ENCODE peak calls at places on chromosomes 1 and 21, in six cellular contexts. G is cardiac fibroblast, O is adrenal gland, E is NCI-H1694, S is HEK293T, D is NCI-H345. U is an unnamed sample.

GRCh38 chr1:28790384-28791035 is 21.5 kb upstream of the OPRD1 start:
- DNase-seq in E (no peak), O (no peak), S (no peak), G (no peak), D (no peak), U (no peak)

GRCh38 chr1:185170291-185170848 is 13.4 kb downstream of the SWT1 start:
- DNase-seq in S (peak; percentile 72), E (peak; percentile 78), G (peak; percentile 75), O (peak; percentile 54), D (peak; percentile 59), U (peak; percentile 66)

GRCh38 chr1:42817440-42817767 is 207 bp upstream of the SVBP start:
- DNase-seq in D (no peak), E (no peak), G (no peak), O (no peak), S (no peak), U (no peak)

GRCh38 chr1:4676258-4676657 is 21.8 kb downstream of the AJAP1 start:
- DNase-seq in D (no peak), O (no peak), E (no peak), G (no peak), S (no peak), U (no peak)

GRCh38 chr1:61082336-61083013 is at the start of gene NFIA:
- DNase-seq in E (peak; percentile 47), G (peak; percentile 82), O (peak; percentile 70), D (peak; percentile 55), S (peak; percentile 76), U (peak; percentile 63)

GRCh38 chr1:16215882-16216753 is 3.7 kb upstream of the ARHGEF19 start:
- DNase-seq in O (peak; percentile 95), G (peak; percentile 88), E (no peak), D (peak; percentile 97), S (peak; percentile 94), U (peak; percentile 79)

GRCh38 chr1:201653883-201654282 is 115.0 kb downstream of the NAV1 start:
- DNase-seq in E (no peak), G (no peak), O (no peak), S (no peak), D (no peak), U (peak; percentile 38)

GRCh38 chr1:55318111-55318817 is 103.1 kb upstream of the USP24 start:
- DNase-seq in O (peak; percentile 12), G (no peak), E (no peak), S (no peak), D (no peak), U (no peak)

GRCh38 chr21:35280221-35280620 is 231.1 kb upstream of the RUNX1 start:
- DNase-seq in G (no peak), E (no peak), D (no peak), S (no peak), O (no peak), U (no peak)

GRCh38 chr1:93977546-93977945 is 68.3 kb upstream of the GCLM start:
- DNase-seq in S (no peak), E (no peak), D (no peak), G (peak; percentile 43), O (no peak), U (peak; percentile 54)

GRCh38 chr1:19010995-19011696 is 54.7 kb upstream of the IFFO2 start:
- DNase-seq in D (no peak), S (peak; percentile 21), G (peak; percentile 96), O (peak; percentile 92), E (no peak), U (peak; percentile 99)

GRCh38 chr21:42237577-42237976 is 18.6 kb downstream of the ABCG1 start:
- DNase-seq in S (no peak), O (no peak), E (no peak), D (no peak), G (no peak), U (no peak)

GRCh38 chr1:203190949-203191348 is 4.4 kb upstream of the CHI3L1 start:
- DNase-seq in G (no peak), O (no peak), S (no peak), E (no peak), D (no peak), U (no peak)

GRCh38 chr1:6420594-6421042 is 899 bp upstream of the HES2 start:
- DNase-seq in G (no peak), O (no peak), E (no peak), D (no peak), S (no peak), U (no peak)

GRCh38 chr1:6638226-6638625 is 13.6 kb downstream of the THAP3 start:
- DNase-seq in E (no peak), O (peak; percentile 91), G (peak; percentile 81), D (no peak), S (no peak), U (no peak)

GRCh38 chr1:22228505-22228911 is 85.6 kb upstream of the WNT4 start:
- DNase-seq in G (no peak), D (no peak), O (no peak), S (no peak), E (no peak), U (no peak)